ENCODE peak calls at places on chromosomes 2 and 18, in seven cellular contexts. B, H, N, T, C, Q and K are unnamed samples. For H3K4me1, the result is how much of the 10 kb centered on the place peaks cover.

GRCh38 chr2:38524580-38524979 is 78.1 kb downstream of the HNRNPLL start:
- DNase-seq in B (no peak), H (no peak), N (no peak), T (no peak), C (no peak), Q (no peak), K (no peak)

GRCh38 chr2:43131051-43131889 is 95.1 kb downstream of the ZFP36L2 start:
- DNase-seq in B (peak), H (no peak), N (peak), T (peak), C (peak), Q (peak), K (peak)

GRCh38 chr2:156436477-156437085 is 402 bp downstream of the GPD2 start:
- DNase-seq in B (peak), H (no peak), N (peak), T (no peak), C (peak), Q (peak), K (peak)

GRCh38 chr2:38709515-38710194 is 41.5 kb downstream of the SRSF7 start:
- DNase-seq in B (peak), H (no peak), N (no peak), T (peak), C (no peak), Q (no peak), K (no peak)

GRCh38 chr2:187453078-187453641 is 5.1 kb upstream of the CALCRL start:
- DNase-seq in B (peak), H (peak), N (no peak), T (no peak), C (no peak), Q (peak), K (peak)

GRCh38 chr2:64143154-64144056 is 815 bp downstream of the PELI1 start:
- DNase-seq in B (peak), H (peak), N (no peak), T (peak), C (peak), Q (peak), K (peak)

GRCh38 chr18:26307161-26307773 is 81.0 kb downstream of the TAF4B start:
- DNase-seq in B (peak), H (no peak), N (no peak), T (no peak), C (no peak), Q (peak), K (peak)

GRCh38 chr2:237309011-237309410 is 105.0 kb downstream of the COL6A3 start:
- DNase-seq in B (no peak), H (no peak), N (no peak), T (no peak), C (no peak), Q (no peak), K (no peak)

GRCh38 chr2:134502090-134502487 is 216.7 kb downstream of the TMEM163 start:
- DNase-seq in B (no peak), H (no peak), N (no peak), T (no peak), C (no peak), Q (no peak), K (no peak)

GRCh38 chr2:30031184-30031583 is 109.8 kb upstream of the ALK start:
- DNase-seq in B (peak), H (peak), N (no peak), T (no peak), C (no peak), Q (no peak), K (peak)

GRCh38 chr18:47050468-47050867 is 15.0 kb upstream of the ELOA2 start:
- DNase-seq in B (peak), H (peak), N (no peak), T (no peak), C (no peak), Q (peak), K (peak)

GRCh38 chr2:109136542-109136941 is 7.5 kb downstream of the SH3RF3 start:
- DNase-seq in B (no peak), H (no peak), N (no peak), T (no peak), C (no peak), Q (no peak), K (no peak)

GRCh38 chr2:164839914-164840457 is 1.6 kb downstream of the COBLL1 start:
- DNase-seq in B (no peak), H (no peak), N (no peak), T (no peak), C (no peak), Q (peak), K (peak)

GRCh38 chr2:200257570-200257969 is 48.9 kb upstream of the SPATS2L start:
- DNase-seq in B (no peak), H (no peak), N (no peak), T (no peak), C (no peak), Q (no peak), K (no peak)

GRCh38 chr18:45102863-45103262 is 422.2 kb downstream of the SETBP1 start:
- DNase-seq in B (peak), H (no peak), N (no peak), T (no peak), C (no peak), Q (no peak), K (no peak)

GRCh38 chr2:38462121-38462634 is 85.1 kb upstream of the ATL2 start:
- DNase-seq in B (no peak), H (no peak), N (no peak), T (no peak), C (no peak), Q (peak), K (peak)

GRCh38 chr2:221572821-221573429 is 821 bp upstream of the EPHA4 start:
- DNase-seq in B (no peak), H (no peak), N (peak), T (no peak), C (peak), Q (peak), K (peak)

GRCh38 chr18:48459471-48459870 is 50.3 kb upstream of the ZBTB7C start:
- DNase-seq in B (no peak), H (no peak), N (no peak), T (no peak), C (no peak), Q (no peak), K (no peak)

GRCh38 chr2:37283207-37283606 is 41.4 kb downstream of the PRKD3 start:
- DNase-seq in B (no peak), H (no peak), N (no peak), T (no peak), C (no peak), Q (peak), K (no peak)

GRCh38 chr2:60710707-60711106 is 45.4 kb upstream of the PAPOLG start:
- DNase-seq in B (no peak), H (no peak), N (no peak), T (no peak), C (no peak), Q (peak), K (no peak)

GRCh38 chr2:43273477-43273876 is 47.1 kb upstream of the ZFP36L2 start:
- DNase-seq in B (no peak), H (no peak), N (peak), T (no peak), C (no peak), Q (peak), K (no peak)

GRCh38 chr18:48161911-48162698 is 231.6 kb upstream of the SMAD2 start:
- DNase-seq in B (peak), H (no peak), N (no peak), T (no peak), C (peak), Q (no peak), K (peak)

GRCh38 chr2:39837856-39838453 is 58.9 kb upstream of the THUMPD2 start:
- DNase-seq in B (peak), H (peak), N (no peak), T (no peak), C (no peak), Q (peak), K (peak)

DNA sequence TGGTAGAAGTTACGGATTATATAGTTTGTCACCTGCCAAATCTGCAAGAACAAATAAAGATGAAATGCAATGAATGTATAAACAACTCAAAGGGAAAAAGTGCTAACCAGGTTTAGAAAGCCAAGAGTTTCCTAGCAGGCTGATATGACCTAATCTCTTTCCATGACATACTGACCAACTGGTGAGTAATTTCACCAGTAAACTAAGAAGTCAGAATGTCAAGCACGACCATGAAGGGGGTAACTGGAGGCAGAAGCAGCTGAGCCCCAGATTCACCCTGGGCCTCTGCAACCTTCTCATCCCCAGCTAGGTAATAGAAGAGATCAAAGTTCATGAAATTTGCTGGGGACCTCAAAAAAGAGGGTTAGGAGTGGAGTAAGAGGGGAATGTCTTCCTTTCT is 10.2 kb downstream of the RHOB start:
- DNase-seq in B (no peak), H (no peak), N (no peak), T (no peak), C (no peak), Q (peak), K (no peak)
- H3K4me1 ChIP-seq in B (under half), H (under half), N (under half), T (under half), C (under half), Q (under half), K (under half)

GRCh38 chr18:21598726-21599584 is 1.5 kb downstream of the ESCO1 start:
- DNase-seq in B (peak), H (no peak), N (no peak), T (no peak), C (no peak), Q (no peak), K (no peak)
- H3K4me1 ChIP-seq in B (under half), H (under half), N (under half), T (under half), C (under half), Q (under half), K (under half)

GRCh38 chr2:101740555-101740964 is 43.1 kb downstream of the MAP4K4 start:
- DNase-seq in B (no peak), H (no peak), N (no peak), T (no peak), C (no peak), Q (peak), K (no peak)
- H3K4me1 ChIP-seq in B (under half), H (under half), N (under half), T (under half), C (half or more), Q (under half), K (half or more)

DNA sequence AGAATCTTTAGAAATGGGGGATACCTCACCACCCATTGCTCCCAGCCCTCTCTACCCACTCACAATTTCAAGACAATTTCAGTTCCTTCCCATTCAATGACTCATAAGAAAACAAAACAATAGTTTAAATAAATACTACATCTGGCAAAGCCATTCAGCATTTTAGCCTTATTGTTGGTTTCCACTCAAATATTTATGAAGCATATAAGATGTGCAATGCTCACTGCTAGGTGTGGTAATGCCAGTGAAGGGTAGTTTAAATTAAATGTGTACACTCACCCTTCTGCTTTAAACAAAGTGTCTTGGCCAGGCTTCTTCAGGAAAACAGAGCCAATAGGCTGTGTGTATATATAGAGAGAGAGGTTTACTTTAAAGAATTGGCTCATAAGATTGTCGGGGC is 37.0 kb downstream of the INO80C start:
- DNase-seq in B (no peak), H (no peak), N (no peak), T (no peak), C (no peak), Q (peak), K (no peak)
- H3K4me1 ChIP-seq in B (under half), H (under half), N (under half), T (under half), C (under half), Q (under half), K (under half)

DNA sequence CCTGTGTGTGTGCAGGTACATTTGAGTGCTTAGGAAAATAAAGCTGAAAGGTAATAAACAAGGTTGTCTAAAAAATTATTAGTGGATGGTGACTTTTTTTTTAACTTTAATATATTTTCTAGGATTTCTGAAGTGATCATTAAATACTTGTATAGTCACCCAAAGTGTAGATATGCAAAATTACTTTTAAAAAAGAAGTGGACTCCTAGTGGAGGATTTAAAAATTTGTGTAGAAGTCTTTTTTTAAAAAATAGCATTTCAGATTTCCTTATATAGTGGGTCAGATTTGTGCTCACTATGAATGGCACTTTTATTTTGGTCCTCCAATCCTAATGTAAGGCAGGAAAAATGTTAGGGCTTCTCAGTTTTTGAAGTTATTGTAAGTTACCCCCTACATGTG is 3.9 kb downstream of the GORASP2 start:
- DNase-seq in B (no peak), H (no peak), N (no peak), T (no peak), C (no peak), Q (no peak), K (no peak)
- H3K4me1 ChIP-seq in B (under half), H (under half), N (under half), T (under half), C (under half), Q (under half), K (under half)

GRCh38 chr2:86249843-86250402 is 50.7 kb downstream of the MRPL35 start:
- DNase-seq in B (no peak), H (no peak), N (no peak), T (no peak), C (no peak), Q (no peak), K (no peak)

GRCh38 chr2:86253424-86253823 is 54.2 kb downstream of the MRPL35 start:
- DNase-seq in B (no peak), H (no peak), N (no peak), T (no peak), C (no peak), Q (no peak), K (no peak)

GRCh38 chr2:86254576-86255538 is 55.6 kb downstream of the MRPL35 start:
- DNase-seq in B (no peak), H (no peak), N (peak), T (no peak), C (no peak), Q (no peak), K (no peak)

GRCh38 chr2:86249176-86249842 is 50.1 kb downstream of the MRPL35 start:
- DNase-seq in B (peak), H (no peak), N (no peak), T (no peak), C (no peak), Q (peak), K (no peak)

DNA sequence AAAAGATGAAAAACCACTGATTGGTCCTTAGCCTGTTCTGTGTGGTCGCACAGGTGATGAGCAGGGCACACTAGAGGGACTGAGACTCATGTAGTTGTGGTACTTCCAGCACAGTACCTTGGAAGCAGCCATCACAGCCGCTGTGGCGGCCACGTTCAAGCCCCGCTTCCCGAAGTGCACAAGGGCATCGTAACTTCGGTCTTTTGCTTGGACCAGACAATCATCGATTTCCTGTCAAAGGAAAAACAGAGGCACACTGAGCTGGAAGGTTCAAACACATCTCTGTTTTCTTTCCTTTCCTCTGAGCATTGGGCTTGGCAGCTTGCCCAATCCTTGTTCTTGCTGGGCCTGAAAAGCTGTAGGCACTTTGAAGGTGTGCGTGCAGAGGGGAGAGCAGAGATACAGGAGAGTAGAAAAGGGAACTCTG is 52.6 kb downstream of the MRPL35 start:
- DNase-seq in B (no peak), H (no peak), N (no peak), T (no peak), C (no peak), Q (no peak), K (no peak)
- H3K4me1 ChIP-seq in B (under half), H (under half), N (under half), T (under half), C (under half), Q (under half), K (under half)